ENCODE peak calls at places on chromosomes 6 and 20, in ten cellular contexts. K, R, D, F, P, W, N, A, J and U are unnamed samples. For H3K9me3, the result is how much of the 10 kb centered on the place peaks cover.

GRCh38 chr6:99520855-99521556 is 5.8 kb upstream of the USP45 start:
- DNase-seq in K (peak), R (peak), D (peak), F (peak), P (peak), W (peak), N (peak), A (peak), J (peak), U (peak)

GRCh38 chr20:32820698-32821378 is 1.1 kb downstream of the MAPRE1 start:
- DNase-seq in K (no peak), R (no peak), D (no peak), F (peak), P (no peak), W (peak), N (no peak), A (no peak), J (no peak), U (no peak)

GRCh38 chr6:144151010-144151727 is 852 bp downstream of the STX11 start:
- DNase-seq in K (no peak), R (no peak), D (no peak), F (peak), P (no peak), W (no peak), N (no peak), A (no peak), J (no peak), U (no peak)

GRCh38 chr6:43263314-43264178 is 20.3 kb downstream of the TTBK1 start:
- DNase-seq in K (peak), R (peak), D (peak), F (peak), P (no peak), W (peak), N (peak), A (peak), J (peak), U (peak)

GRCh38 chr6:36986704-36987047 is 680 bp upstream of the MTCH1 start:
- DNase-seq in K (no peak), R (no peak), D (no peak), F (no peak), P (no peak), W (no peak), N (no peak), A (no peak), J (no peak), U (no peak)

GRCh38 chr20:60095456-60095855 is 137.2 kb downstream of the CDH26 start:
- DNase-seq in K (no peak), R (no peak), D (peak), F (no peak), P (no peak), W (no peak), N (no peak), A (no peak), J (peak), U (peak)

GRCh38 chr6:81689580-81689979 is 62.9 kb downstream of the TENT5A start:
- DNase-seq in K (no peak), R (no peak), D (no peak), F (no peak), P (no peak), W (no peak), N (no peak), A (no peak), J (no peak), U (no peak)

GRCh38 chr6:13923527-13924145 is 1.1 kb upstream of the RNF182 start:
- DNase-seq in K (no peak), R (no peak), D (no peak), F (peak), P (no peak), W (no peak), N (peak), A (no peak), J (no peak), U (no peak)

GRCh38 chr20:47455133-47456040 is 46.3 kb upstream of the NCOA3 start:
- DNase-seq in K (peak), R (no peak), D (no peak), F (peak), P (peak), W (no peak), N (no peak), A (no peak), J (no peak), U (no peak)

GRCh38 chr20:23583526-23583925 is 15.2 kb upstream of the CST9L start:
- DNase-seq in K (no peak), R (no peak), D (no peak), F (no peak), P (no peak), W (no peak), N (no peak), A (no peak), J (no peak), U (no peak)

GRCh38 chr20:31740208-31740607 is 1.1 kb downstream of the TPX2 start:
- DNase-seq in K (no peak), R (no peak), D (no peak), F (peak), P (no peak), W (no peak), N (peak), A (no peak), J (no peak), U (no peak)

GRCh38 chr6:148628251-148628650 is 118.6 kb upstream of the UST start:
- DNase-seq in K (no peak), R (no peak), D (no peak), F (no peak), P (no peak), W (no peak), N (no peak), A (no peak), J (no peak), U (no peak)

GRCh38 chr6:41059569-41059968 is 6.6 kb downstream of the APOBEC2 start:
- DNase-seq in K (no peak), R (no peak), D (no peak), F (no peak), P (no peak), W (no peak), N (peak), A (no peak), J (no peak), U (no peak)

GRCh38 chr6:133034509-133035206 is 206.5 kb upstream of the EYA4 start:
- DNase-seq in K (peak), R (no peak), D (no peak), F (no peak), P (no peak), W (no peak), N (no peak), A (no peak), J (no peak), U (no peak)

GRCh38 chr6:52077961-52078613 is 9.3 kb downstream of the PKHD1 start:
- DNase-seq in K (no peak), R (no peak), D (no peak), F (no peak), P (no peak), W (no peak), N (no peak), A (no peak), J (no peak), U (no peak)

GRCh38 chr20:36320898-36321695 is 15.0 kb downstream of the DLGAP4 start:
- DNase-seq in K (no peak), R (no peak), D (no peak), F (no peak), P (peak), W (peak), N (no peak), A (no peak), J (no peak), U (no peak)

GRCh38 chr6:15382089-15382488 is 136.2 kb downstream of the JARID2 start:
- DNase-seq in K (no peak), R (no peak), D (no peak), F (no peak), P (no peak), W (no peak), N (no peak), A (no peak), J (no peak), U (no peak)

GRCh38 chr6:56517155-56517745 is 125.4 kb downstream of the DST start:
- DNase-seq in K (no peak), R (no peak), D (no peak), F (peak), P (no peak), W (no peak), N (peak), A (no peak), J (no peak), U (no peak)

GRCh38 chr6:167426620-167427019 is 101.7 kb downstream of the TTLL2 start:
- DNase-seq in K (no peak), R (no peak), D (no peak), F (no peak), P (no peak), W (no peak), N (no peak), A (no peak), J (no peak), U (no peak)

GRCh38 chr6:154071236-154071635 is 32.2 kb downstream of the OPRM1 start:
- DNase-seq in K (no peak), R (no peak), D (peak), F (no peak), P (no peak), W (no peak), N (no peak), A (no peak), J (no peak), U (no peak)

GRCh38 chr6:13479971-13480434 is 7.4 kb downstream of the GFOD1 start:
- DNase-seq in K (no peak), R (no peak), D (no peak), F (no peak), P (no peak), W (no peak), N (no peak), A (no peak), J (no peak), U (no peak)

GRCh38 chr6:50850860-50851259 is 32.2 kb downstream of the TFAP2B start:
- DNase-seq in K (no peak), R (no peak), D (no peak), F (no peak), P (peak), W (peak), N (no peak), A (no peak), J (no peak), U (no peak)

GRCh38 chr20:22559711-22560305 is 24.6 kb downstream of the FOXA2 start:
- DNase-seq in K (no peak), R (no peak), D (no peak), F (no peak), P (no peak), W (no peak), N (no peak), A (no peak), J (no peak), U (no peak)

GRCh38 chr20:43669332-43669731 is 2.4 kb downstream of the MYBL2 start:
- DNase-seq in K (no peak), R (no peak), D (no peak), F (no peak), P (no peak), W (no peak), N (peak), A (peak), J (no peak), U (no peak)

GRCh38 chr6:38273325-38273724 is 366.4 kb downstream of the BTBD9 start:
- DNase-seq in K (no peak), R (no peak), D (no peak), F (peak), P (no peak), W (no peak), N (peak), A (no peak), J (no peak), U (no peak)

GRCh38 chr6:164578616-164579015 is 730.8 kb downstream of the C6orf118 start:
- DNase-seq in K (no peak), R (no peak), D (no peak), F (no peak), P (no peak), W (no peak), N (no peak), A (no peak), J (no peak), U (no peak)

GRCh38 chr6:164581563-164581962 is 727.8 kb downstream of the C6orf118 start:
- DNase-seq in K (no peak), R (no peak), D (no peak), F (no peak), P (no peak), W (no peak), N (no peak), A (no peak), J (no peak), U (no peak)

GRCh38 chr6:164579035-164579434 is 730.4 kb downstream of the C6orf118 start:
- DNase-seq in K (no peak), R (no peak), D (no peak), F (no peak), P (no peak), W (no peak), N (no peak), A (no peak), J (no peak), U (no peak)
- H3K9me3 ChIP-seq in K (half or more), R (half or more), D (under half), F (under half), P (under half), W (under half), N (under half), A (under half), J (under half), U (under half)

GRCh38 chr20:49285813-49286494 is 8.1 kb upstream of the ZNFX1 start:
- DNase-seq in K (no peak), R (no peak), D (no peak), F (no peak), P (no peak), W (no peak), N (no peak), A (no peak), J (no peak), U (no peak)
- H3K9me3 ChIP-seq in K (under half), R (half or more), D (under half), F (under half), P (under half), W (under half), N (under half), A (half or more), J (under half), U (under half)

DNA sequence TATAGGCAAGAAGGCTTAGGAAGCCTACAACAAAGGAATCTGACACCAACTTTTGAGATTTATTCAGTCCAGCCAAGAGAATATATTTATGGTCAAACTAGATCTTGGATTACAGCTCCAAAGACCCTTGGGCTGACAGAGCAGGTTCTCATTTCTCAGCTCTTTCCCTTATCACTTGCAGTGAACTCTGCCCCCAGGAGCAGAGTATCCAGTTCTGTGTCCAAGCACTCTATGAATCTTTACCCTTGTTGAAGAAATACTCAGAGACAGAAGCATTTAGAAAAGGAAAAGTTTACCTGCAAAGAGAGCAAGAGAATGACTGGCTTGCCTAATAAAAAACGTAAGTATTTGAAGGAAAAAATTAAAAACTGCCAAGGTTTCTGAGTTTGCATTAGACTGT is 190.5 kb downstream of the SLC16A10 start:
- DNase-seq in K (no peak), R (no peak), D (no peak), F (no peak), P (no peak), W (no peak), N (no peak), A (no peak), J (no peak), U (no peak)
- H3K9me3 ChIP-seq in K (under half), R (under half), D (under half), F (under half), P (under half), W (under half), N (under half), A (under half), J (under half), U (under half)

DNA sequence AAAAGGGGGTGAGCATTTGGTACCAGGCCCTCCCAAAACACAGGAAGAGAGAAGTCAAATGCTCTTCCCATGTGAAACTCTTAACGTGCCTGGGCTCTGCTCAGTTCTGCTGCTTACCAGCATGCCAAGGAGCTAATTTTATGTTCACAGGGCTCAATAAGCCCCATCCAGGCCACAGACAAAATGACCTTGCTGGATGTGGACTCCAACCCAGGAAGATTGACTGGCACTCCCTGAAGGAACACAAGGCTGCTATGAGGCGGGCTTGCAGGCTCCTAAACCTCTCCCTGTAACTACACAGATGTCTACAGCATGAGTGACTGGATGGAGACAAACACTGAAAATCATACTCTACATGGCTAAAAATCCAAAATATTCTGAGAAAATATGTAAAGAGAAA is 50.6 kb downstream of the CHD6 start:
- DNase-seq in K (no peak), R (no peak), D (no peak), F (no peak), P (no peak), W (no peak), N (no peak), A (no peak), J (no peak), U (no peak)
- H3K9me3 ChIP-seq in K (under half), R (under half), D (under half), F (under half), P (under half), W (under half), N (under half), A (under half), J (under half), U (under half)

GRCh38 chr6:121260651-121261102 is 73.6 kb downstream of the TBC1D32 start:
- DNase-seq in K (no peak), R (peak), D (peak), F (peak), P (no peak), W (peak), N (peak), A (no peak), J (peak), U (peak)

DNA sequence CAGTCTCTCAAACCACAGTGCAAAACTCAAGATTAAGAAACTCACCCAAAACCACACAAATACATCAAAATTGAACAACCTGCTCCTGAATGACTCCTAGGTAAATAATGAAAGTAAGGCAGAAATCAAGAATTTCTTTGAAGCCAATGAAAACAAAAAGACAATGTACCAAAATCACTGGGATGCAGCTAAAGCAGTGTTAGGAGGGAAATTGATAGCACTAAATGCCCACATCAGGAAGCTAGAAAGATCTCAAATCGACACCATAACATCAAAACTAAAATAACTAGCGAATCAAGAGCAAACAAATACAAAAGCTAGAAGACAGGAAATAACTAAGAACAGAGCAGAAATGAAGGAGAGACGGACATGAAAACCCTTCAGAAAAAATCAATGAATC is 70.5 kb downstream of the TBC1D32 start:
- DNase-seq in K (no peak), R (no peak), D (no peak), F (no peak), P (no peak), W (no peak), N (no peak), A (no peak), J (no peak), U (no peak)
- H3K9me3 ChIP-seq in K (under half), R (under half), D (under half), F (under half), P (under half), W (under half), N (under half), A (under half), J (under half), U (under half)

DNA sequence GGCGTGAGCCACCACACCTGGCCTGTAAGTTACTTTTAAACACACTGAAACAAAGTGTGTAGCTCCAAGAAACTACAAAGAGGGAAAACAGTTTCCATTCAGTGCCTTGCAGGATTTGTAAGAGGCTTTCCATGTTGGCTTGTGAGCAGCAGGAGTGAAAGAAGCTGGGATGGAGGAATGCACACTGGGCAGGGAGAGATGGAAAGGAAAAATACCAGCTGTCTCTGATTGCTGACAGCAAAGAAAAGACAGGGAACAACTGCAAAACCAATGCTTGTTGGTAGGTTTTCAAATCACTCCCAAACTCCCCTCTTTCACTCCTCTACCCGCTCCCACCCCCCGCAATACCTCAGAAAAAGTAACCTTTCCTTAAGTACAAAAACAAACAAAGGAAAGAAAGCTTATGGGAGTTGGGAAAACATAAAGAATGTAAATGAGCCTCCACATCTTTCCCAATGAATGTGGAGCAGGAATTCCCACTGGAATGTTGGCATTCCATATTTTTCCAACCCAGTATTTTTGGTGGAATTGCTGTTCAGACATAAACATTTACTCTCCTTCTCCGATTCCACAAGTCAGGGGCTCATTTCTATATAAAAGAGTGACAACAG is 166.1 kb downstream of the THBS2 start:
- DNase-seq in K (no peak), R (no peak), D (no peak), F (peak), P (no peak), W (no peak), N (peak), A (no peak), J (no peak), U (no peak)
- H3K9me3 ChIP-seq in K (under half), R (under half), D (under half), F (under half), P (under half), W (under half), N (under half), A (under half), J (under half), U (under half)

GRCh38 chr6:378090-378957 is 13.2 kb upstream of the IRF4 start:
- DNase-seq in K (no peak), R (no peak), D (no peak), F (no peak), P (peak), W (no peak), N (no peak), A (no peak), J (no peak), U (no peak)
- H3K9me3 ChIP-seq in K (under half), R (under half), D (under half), F (under half), P (under half), W (under half), N (under half), A (under half), J (under half), U (under half)